ENCODE peak calls at places on chromosomes 16 and 17, in five cellular contexts. One of them, this sample, is unnamed.

GRCh38 chr16:2212362-2213324 is 2.0 kb upstream of the BRICD5 start:
- DNase-seq in right atrium auricular region: no peak
- DNase-seq in H1: no peak
- DNase-seq in A549: no peak
- DNase-seq in adipocyte: no peak
- DNase-seq in this sample: peak; percentile 89

GRCh38 chr16:49590166-49590871 is 216.7 kb downstream of the C16orf78 start:
- DNase-seq in right atrium auricular region: peak; percentile 40
- DNase-seq in H1: peak; percentile 42
- DNase-seq in A549: no peak
- DNase-seq in adipocyte: no peak
- DNase-seq in this sample: no peak

GRCh38 chr16:89052824-89053724 is 40.6 kb upstream of the ACSF3 start:
- DNase-seq in right atrium auricular region: no peak
- DNase-seq in H1: no peak
- DNase-seq in A549: peak; percentile 83
- DNase-seq in adipocyte: no peak
- DNase-seq in this sample: peak; percentile 47

GRCh38 chr17:78107457-78107856 is 21.1 kb downstream of the TMC6 start:
- DNase-seq in right atrium auricular region: no peak
- DNase-seq in H1: no peak
- DNase-seq in A549: no peak
- DNase-seq in adipocyte: peak; percentile 7
- DNase-seq in this sample: no peak

GRCh38 chr16:68444058-68444657 is 4.2 kb downstream of the SMPD3 start:
- DNase-seq in right atrium auricular region: no peak
- DNase-seq in H1: peak; percentile 77
- DNase-seq in A549: no peak
- DNase-seq in adipocyte: peak; percentile 54
- DNase-seq in this sample: no peak

GRCh38 chr16:49928176-49928892 is 72.4 kb upstream of the ZNF423 start:
- DNase-seq in right atrium auricular region: no peak
- DNase-seq in H1: no peak
- DNase-seq in A549: no peak
- DNase-seq in adipocyte: no peak
- DNase-seq in this sample: no peak

GRCh38 chr16:85430523-85431381 is 182.4 kb upstream of the GSE1 start:
- DNase-seq in right atrium auricular region: no peak
- DNase-seq in H1: peak; percentile 56
- DNase-seq in A549: no peak
- DNase-seq in adipocyte: no peak
- DNase-seq in this sample: no peak

GRCh38 chr16:83968483-83968865 is 430 bp downstream of the NECAB2 start:
- DNase-seq in right atrium auricular region: no peak
- DNase-seq in H1: no peak
- DNase-seq in A549: no peak
- DNase-seq in adipocyte: peak; percentile 50
- DNase-seq in this sample: no peak

GRCh38 chr16:83402160-83402794 is 405.5 kb upstream of the HSBP1 start:
- DNase-seq in right atrium auricular region: no peak
- DNase-seq in H1: peak; percentile 49
- DNase-seq in A549: no peak
- DNase-seq in adipocyte: no peak
- DNase-seq in this sample: no peak

GRCh38 chr16:9934723-9935508 is 247.3 kb downstream of the GRIN2A start:
- DNase-seq in right atrium auricular region: no peak
- DNase-seq in H1: no peak
- DNase-seq in A549: no peak
- DNase-seq in adipocyte: no peak
- DNase-seq in this sample: no peak

GRCh38 chr17:47797797-47798196 is 23.8 kb downstream of the OSBPL7 start:
- DNase-seq in right atrium auricular region: no peak
- DNase-seq in H1: no peak
- DNase-seq in A549: no peak
- DNase-seq in adipocyte: no peak
- DNase-seq in this sample: no peak

GRCh38 chr16:1762196-1762878 is 9.0 kb downstream of the NME3 start:
- DNase-seq in right atrium auricular region: no peak
- DNase-seq in H1: no peak
- DNase-seq in A549: no peak
- DNase-seq in adipocyte: no peak
- DNase-seq in this sample: no peak

GRCh38 chr17:41446806-41447205 is 6.0 kb upstream of the KRT38 start:
- DNase-seq in right atrium auricular region: no peak
- DNase-seq in H1: no peak
- DNase-seq in A549: no peak
- DNase-seq in adipocyte: peak; percentile 40
- DNase-seq in this sample: no peak

GRCh38 chr17:3710951-3711383 is 12.7 kb upstream of the HASPIN start:
- DNase-seq in right atrium auricular region: no peak
- DNase-seq in H1: no peak
- DNase-seq in A549: no peak
- DNase-seq in adipocyte: peak; percentile 8
- DNase-seq in this sample: no peak

GRCh38 chr16:2428051-2428786 is 1.0 kb upstream of the CCNF start:
- DNase-seq in right atrium auricular region: no peak
- DNase-seq in H1: peak; percentile 77
- DNase-seq in A549: no peak
- DNase-seq in adipocyte: peak; percentile 43
- DNase-seq in this sample: no peak

GRCh38 chr16:49596699-49597291 is 223.2 kb downstream of the C16orf78 start:
- DNase-seq in right atrium auricular region: no peak
- DNase-seq in H1: peak; percentile 52
- DNase-seq in A549: no peak
- DNase-seq in adipocyte: no peak
- DNase-seq in this sample: no peak

GRCh38 chr17:80213651-80213975 is 6.5 kb downstream of the SGSH start:
- DNase-seq in right atrium auricular region: no peak
- DNase-seq in H1: no peak
- DNase-seq in A549: no peak
- DNase-seq in adipocyte: no peak
- DNase-seq in this sample: no peak

GRCh38 chr16:72834499-72834898 is 213.4 kb downstream of the ZFHX3 start:
- DNase-seq in right atrium auricular region: no peak
- DNase-seq in H1: no peak
- DNase-seq in A549: no peak
- DNase-seq in adipocyte: no peak
- DNase-seq in this sample: no peak

GRCh38 chr17:69978056-69978646 is 96.9 kb upstream of the KCNJ16 start:
- DNase-seq in right atrium auricular region: no peak
- DNase-seq in H1: no peak
- DNase-seq in A549: no peak
- DNase-seq in adipocyte: no peak
- DNase-seq in this sample: no peak

GRCh38 chr16:89915303-89916232 is 3.1 kb upstream of the MC1R start:
- DNase-seq in right atrium auricular region: no peak
- DNase-seq in H1: no peak
- DNase-seq in A549: no peak
- DNase-seq in adipocyte: no peak
- DNase-seq in this sample: no peak

GRCh38 chr16:19776147-19776546 is 58.1 kb downstream of the IQCK start:
- DNase-seq in right atrium auricular region: no peak
- DNase-seq in H1: no peak
- DNase-seq in A549: no peak
- DNase-seq in adipocyte: no peak
- DNase-seq in this sample: no peak

GRCh38 chr16:19008770-19009169 is 25.0 kb downstream of the TMC7 start:
- DNase-seq in right atrium auricular region: no peak
- DNase-seq in H1: no peak
- DNase-seq in A549: no peak
- DNase-seq in adipocyte: peak; percentile 50
- DNase-seq in this sample: no peak

GRCh38 chr16:67537270-67537635 is 8.6 kb downstream of the RIPOR1 start:
- DNase-seq in right atrium auricular region: no peak
- DNase-seq in H1: peak; percentile 71
- DNase-seq in A549: no peak
- DNase-seq in adipocyte: peak; percentile 85
- DNase-seq in this sample: no peak

GRCh38 chr16:56743840-56744239 is 13.9 kb downstream of the NUP93 start:
- DNase-seq in right atrium auricular region: peak; percentile 64
- DNase-seq in H1: no peak
- DNase-seq in A549: no peak
- DNase-seq in adipocyte: peak; percentile 43
- DNase-seq in this sample: no peak

GRCh38 chr16:47644661-47645060 is 183.5 kb downstream of the PHKB start:
- DNase-seq in right atrium auricular region: no peak
- DNase-seq in H1: no peak
- DNase-seq in A549: no peak
- DNase-seq in adipocyte: peak; percentile 55
- DNase-seq in this sample: no peak

GRCh38 chr16:53509906-53510703 is 7.1 kb upstream of the AKTIP start:
- DNase-seq in right atrium auricular region: peak; percentile 81
- DNase-seq in H1: peak; percentile 63
- DNase-seq in A549: peak; percentile 58
- DNase-seq in adipocyte: peak; percentile 87
- DNase-seq in this sample: peak; percentile 32

GRCh38 chr16:29862884-29863668 is at the start of gene CDIPT:
- DNase-seq in right atrium auricular region: peak; percentile 93
- DNase-seq in H1: peak; percentile 91
- DNase-seq in A549: peak; percentile 84
- DNase-seq in adipocyte: peak; percentile 98
- DNase-seq in this sample: peak; percentile 93

GRCh38 chr16:29864205-29864604 is 1.2 kb upstream of the CDIPT start:
- DNase-seq in right atrium auricular region: no peak
- DNase-seq in H1: no peak
- DNase-seq in A549: no peak
- DNase-seq in adipocyte: no peak
- DNase-seq in this sample: no peak

GRCh38 chr16:29860218-29860617 is 2.8 kb downstream of the CDIPT start:
- DNase-seq in right atrium auricular region: no peak
- DNase-seq in H1: no peak
- DNase-seq in A549: no peak
- DNase-seq in adipocyte: no peak
- DNase-seq in this sample: no peak

GRCh38 chr16:29862383-29862883 is 593 bp downstream of the CDIPT start:
- DNase-seq in right atrium auricular region: no peak
- DNase-seq in H1: no peak
- DNase-seq in A549: no peak
- DNase-seq in adipocyte: peak; percentile 52
- DNase-seq in this sample: no peak

DNA sequence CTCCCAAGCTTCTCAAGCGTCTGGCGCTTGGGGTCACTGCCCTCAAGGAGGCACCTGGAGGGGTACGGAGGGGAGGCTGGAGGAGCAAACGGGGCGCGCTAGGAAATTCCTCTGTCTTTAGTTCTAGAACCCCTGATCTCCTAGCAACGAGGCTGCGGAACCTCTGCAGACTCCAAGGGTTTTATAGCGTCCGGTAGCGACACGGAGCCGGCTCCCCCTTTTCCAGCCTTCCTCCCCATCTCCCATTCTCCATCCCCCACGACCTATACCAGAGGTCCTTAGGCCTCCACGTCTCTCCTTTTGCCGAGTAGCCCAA is 601 bp upstream of the CDIPT start:
- DNase-seq in right atrium auricular region: no peak
- DNase-seq in H1: no peak
- DNase-seq in A549: no peak
- DNase-seq in adipocyte: no peak
- DNase-seq in this sample: no peak
- H3K4me3 ChIP-seq in right atrium auricular region: peak overlapping the region; percentile 100
- H3K4me3 ChIP-seq in H1: peak overlapping the region; percentile 45
- H3K4me3 ChIP-seq in A549: no peak overlapping the region
- H3K4me3 ChIP-seq in adipocyte: peak overlapping the region; percentile 62
- H3K4me3 ChIP-seq in this sample: peak overlapping the region; percentile 89

GRCh38 chr17:8896641-8897635 is 29.5 kb upstream of the PIK3R6 start:
- DNase-seq in right atrium auricular region: no peak
- DNase-seq in H1: no peak
- DNase-seq in A549: no peak
- DNase-seq in adipocyte: no peak
- DNase-seq in this sample: no peak
- H3K4me3 ChIP-seq in right atrium auricular region: no peak overlapping the region
- H3K4me3 ChIP-seq in H1: no peak overlapping the region
- H3K4me3 ChIP-seq in A549: no peak overlapping the region
- H3K4me3 ChIP-seq in adipocyte: no peak overlapping the region
- H3K4me3 ChIP-seq in this sample: no peak overlapping the region

GRCh38 chr16:78002915-78003538 is 19.3 kb upstream of the CLEC3A start:
- DNase-seq in right atrium auricular region: peak; percentile 84
- DNase-seq in H1: peak; percentile 97
- DNase-seq in A549: peak; percentile 72
- DNase-seq in adipocyte: peak; percentile 67
- DNase-seq in this sample: peak; percentile 82

GRCh38 chr16:78005881-78006280 is 16.5 kb upstream of the CLEC3A start:
- DNase-seq in right atrium auricular region: no peak
- DNase-seq in H1: peak; percentile 65
- DNase-seq in A549: peak; percentile 7
- DNase-seq in adipocyte: no peak
- DNase-seq in this sample: no peak

GRCh38 chr16:78007121-78007520 is 15.2 kb upstream of the CLEC3A start:
- DNase-seq in right atrium auricular region: no peak
- DNase-seq in H1: no peak
- DNase-seq in A549: no peak
- DNase-seq in adipocyte: no peak
- DNase-seq in this sample: no peak

DNA sequence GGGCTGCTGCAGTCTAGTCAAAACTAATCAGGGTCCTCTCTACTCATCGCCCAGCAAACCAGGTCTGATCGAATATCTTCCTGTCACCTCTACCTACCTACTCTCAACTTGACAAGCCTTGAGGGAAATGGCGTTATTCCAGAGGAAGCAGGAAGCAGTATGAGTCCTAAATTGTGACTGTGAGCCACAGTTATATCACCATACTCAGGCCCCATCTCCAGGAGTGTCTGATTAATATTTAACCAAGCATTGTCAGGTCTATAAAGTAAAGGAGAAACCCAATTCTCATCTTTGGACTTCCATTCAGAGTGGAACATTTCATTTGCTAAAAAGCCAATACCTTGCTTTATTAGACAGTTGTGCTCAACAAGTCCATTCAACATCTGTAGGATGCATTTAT is 17.8 kb upstream of the CLEC3A start:
- DNase-seq in right atrium auricular region: no peak
- DNase-seq in H1: no peak
- DNase-seq in A549: no peak
- DNase-seq in adipocyte: no peak
- DNase-seq in this sample: no peak
- H3K4me3 ChIP-seq in right atrium auricular region: no peak overlapping the region
- H3K4me3 ChIP-seq in H1: no peak overlapping the region
- H3K4me3 ChIP-seq in A549: no peak overlapping the region
- H3K4me3 ChIP-seq in adipocyte: no peak overlapping the region
- H3K4me3 ChIP-seq in this sample: no peak overlapping the region

GRCh38 chr17:57539528-57540301 is 205.4 kb downstream of the CCDC182 start:
- DNase-seq in right atrium auricular region: no peak
- DNase-seq in H1: no peak
- DNase-seq in A549: no peak
- DNase-seq in adipocyte: no peak
- DNase-seq in this sample: no peak

GRCh38 chr17:57536789-57537523 is 208.1 kb downstream of the CCDC182 start:
- DNase-seq in right atrium auricular region: no peak
- DNase-seq in H1: no peak
- DNase-seq in A549: no peak
- DNase-seq in adipocyte: no peak
- DNase-seq in this sample: no peak

GRCh38 chr17:57538730-57539456 is 206.2 kb downstream of the CCDC182 start:
- DNase-seq in right atrium auricular region: no peak
- DNase-seq in H1: no peak
- DNase-seq in A549: no peak
- DNase-seq in adipocyte: no peak
- DNase-seq in this sample: peak; percentile 79

GRCh38 chr17:57536289-57536688 is 208.8 kb downstream of the CCDC182 start:
- DNase-seq in right atrium auricular region: no peak
- DNase-seq in H1: no peak
- DNase-seq in A549: no peak
- DNase-seq in adipocyte: no peak
- DNase-seq in this sample: no peak

GRCh38 chr17:57537524-57538410 is 207.3 kb downstream of the CCDC182 start:
- DNase-seq in right atrium auricular region: no peak
- DNase-seq in H1: no peak
- DNase-seq in A549: no peak
- DNase-seq in adipocyte: no peak
- DNase-seq in this sample: no peak
- H3K4me3 ChIP-seq in right atrium auricular region: no peak overlapping the region
- H3K4me3 ChIP-seq in H1: no peak overlapping the region
- H3K4me3 ChIP-seq in A549: no peak overlapping the region
- H3K4me3 ChIP-seq in adipocyte: no peak overlapping the region
- H3K4me3 ChIP-seq in this sample: no peak overlapping the region